ENCODE peak calls at places on chromosome 7, in five cellular contexts. R is A549, Y is GM23248, X is breast epithelium, G is tibial nerve. T is an unnamed sample.

GRCh38 chr7:148334959-148335577 is 255.5 kb upstream of the C7orf33 start:
- DNase-seq in Y (no peak), R (peak; percentile 22), G (no peak), X (no peak), T (no peak)

GRCh38 chr7:142956951-142957623 is 5.1 kb downstream of the KEL start:
- DNase-seq in Y (no peak), R (peak; percentile 8), G (no peak), X (no peak), T (no peak)

GRCh38 chr7:82605247-82605864 is 161.8 kb upstream of the CACNA2D1 start:
- DNase-seq in R (peak; percentile 68), X (no peak), G (peak; percentile 32), Y (peak; percentile 66), T (no peak)

GRCh38 chr7:51847461-51848134 is 531.0 kb upstream of the COBL start:
- DNase-seq in Y (no peak), X (no peak), G (no peak), R (no peak), T (no peak)

GRCh38 chr7:51242881-51243518 is 73.6 kb downstream of the COBL start:
- DNase-seq in R (no peak), G (no peak), X (no peak), Y (no peak), T (no peak)

GRCh38 chr7:3267928-3268690 is 32.9 kb upstream of the SDK1 start:
- DNase-seq in G (no peak), R (peak; percentile 82), Y (peak; percentile 67), X (no peak), T (no peak)

GRCh38 chr7:118158766-118159165 is 25.2 kb upstream of the LSM8 start:
- DNase-seq in X (no peak), R (peak; percentile 11), G (no peak), Y (no peak), T (no peak)

GRCh38 chr7:64733550-64734240 is 60.5 kb upstream of the ZNF138 start:
- DNase-seq in G (no peak), Y (no peak), X (no peak), R (no peak), T (no peak)

GRCh38 chr7:131538791-131539179 is 17.6 kb downstream of the PODXL start:
- DNase-seq in G (no peak), R (no peak), X (no peak), Y (peak; percentile 68), T (no peak)

GRCh38 chr7:2635810-2636701 is 4.3 kb downstream of the TTYH3 start:
- DNase-seq in G (no peak), R (no peak), Y (no peak), X (no peak), T (no peak)

GRCh38 chr7:35355911-35356310 is 102.0 kb upstream of the TBX20 start:
- DNase-seq in G (no peak), Y (no peak), X (no peak), R (no peak), T (no peak)

GRCh38 chr7:1298051-1298937 is 65.6 kb downstream of the UNCX start:
- DNase-seq in X (no peak), G (no peak), R (no peak), Y (no peak), T (no peak)
- H3K27ac ChIP-seq in X (no peak overlapping the region), G (no peak overlapping the region), R (no peak overlapping the region), Y (no peak overlapping the region), T (no peak overlapping the region)

GRCh38 chr7:137449016-137449415 is 105.5 kb upstream of the PTN start:
- DNase-seq in G (no peak), X (no peak), R (no peak), Y (no peak), T (no peak)

GRCh38 chr7:137458399-137458798 is 114.9 kb upstream of the PTN start:
- DNase-seq in Y (no peak), X (no peak), R (no peak), G (no peak), T (no peak)

GRCh38 chr7:137453356-137453755 is 109.8 kb upstream of the PTN start:
- DNase-seq in X (no peak), G (no peak), Y (no peak), R (no peak), T (no peak)

GRCh38 chr7:137454169-137455166 is 110.9 kb upstream of the PTN start:
- DNase-seq in G (no peak), R (peak; percentile 35), Y (peak; percentile 69), X (peak; percentile 42), T (peak; percentile 66)
- H3K4me3 ChIP-seq in G (no peak overlapping the region), R (no peak overlapping the region), Y (peak overlapping the region; percentile 28), X (no peak overlapping the region), T (no peak overlapping the region)

DNA sequence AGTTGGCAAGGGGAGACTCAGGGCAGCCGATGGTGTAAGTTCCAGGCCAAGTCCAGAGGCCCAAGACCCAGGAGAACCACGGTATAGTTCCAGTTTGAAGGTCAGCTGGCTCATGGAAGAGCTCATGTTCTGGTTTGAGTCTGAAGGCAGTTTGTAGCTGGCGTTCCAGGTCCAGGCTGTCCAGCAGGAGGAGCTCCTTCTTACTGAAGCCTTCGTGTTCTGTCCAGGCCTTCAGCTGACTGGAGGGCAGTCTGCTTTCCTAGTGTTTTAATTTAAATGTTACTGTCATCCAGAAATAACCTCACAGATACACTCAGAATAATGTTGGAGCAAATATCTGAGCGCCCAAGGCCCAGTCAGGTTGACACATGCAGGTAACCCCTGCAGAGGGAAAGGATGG is 4.2 kb downstream of the SUN1 start:
- DNase-seq in R (peak; percentile 70), X (no peak), Y (peak; percentile 75), G (no peak), T (peak; percentile 77)
- H3K27ac ChIP-seq in R (no peak overlapping the region), X (peak overlapping the region; percentile 52), Y (no peak overlapping the region), G (no peak overlapping the region), T (peak overlapping the region; percentile 89)

GRCh38 chr7:4610768-4611467 is 71.2 kb upstream of the FOXK1 start:
- DNase-seq in R (peak; percentile 82), Y (peak; percentile 78), X (peak; percentile 20), G (peak; percentile 79), T (peak; percentile 74)

GRCh38 chr7:4612237-4612636 is 69.9 kb upstream of the FOXK1 start:
- DNase-seq in R (no peak), G (no peak), Y (no peak), X (no peak), T (no peak)

GRCh38 chr7:4616116-4616515 is 66.0 kb upstream of the FOXK1 start:
- DNase-seq in R (no peak), Y (no peak), G (no peak), X (no peak), T (no peak)

GRCh38 chr7:4612939-4613841 is 68.9 kb upstream of the FOXK1 start:
- DNase-seq in Y (peak; percentile 64), X (no peak), G (no peak), R (no peak), T (peak; percentile 76)

GRCh38 chr7:4613855-4614548 is 68.1 kb upstream of the FOXK1 start:
- DNase-seq in Y (peak; percentile 82), R (no peak), G (no peak), X (no peak), T (peak; percentile 70)
- H3K4me3 ChIP-seq in Y (peak overlapping the region; percentile 67), R (no peak overlapping the region), G (peak overlapping the region; percentile 11), X (peak overlapping the region; percentile 42), T (peak overlapping the region; percentile 44)

GRCh38 chr7:133514551-133514950 is 261.7 kb downstream of the EXOC4 start:
- DNase-seq in G (no peak), X (no peak), R (no peak), Y (no peak), T (no peak)
- H3K27ac ChIP-seq in G (no peak overlapping the region), X (no peak overlapping the region), R (no peak overlapping the region), Y (no peak overlapping the region), T (no peak overlapping the region)

T was measured in ascending aorta.